ENCODE peak calls at places on chromosomes 6 and 20, in five cellular contexts. V is nephron progenitor cell, D is H9, M is MCF 10A, N is GDM1. B is an unnamed sample.

GRCh38 chr20:57525328-57526053 is 551 bp upstream of the CTCFL start:
- DNase-seq in N (no peak), D (no peak), V (no peak), M (no peak), B (no peak)

GRCh38 chr6:104728444-104728843 is 131.3 kb downstream of the HACE1 start:
- DNase-seq in M (no peak), V (no peak), D (no peak), N (no peak), B (no peak)

GRCh38 chr6:16909599-16910360 is 148.5 kb upstream of the ATXN1 start:
- DNase-seq in M (peak; percentile 16), V (no peak), N (no peak), D (no peak), B (peak; percentile 64)

GRCh38 chr20:1423625-1424106 is 30.8 kb upstream of the FKBP1A start:
- DNase-seq in V (peak; percentile 24), D (peak; percentile 94), M (peak; percentile 43), N (no peak), B (peak; percentile 36)

GRCh38 chr6:127547215-127547614 is 28.1 kb upstream of the MTCL3 start:
- DNase-seq in D (no peak), V (no peak), N (no peak), M (no peak), B (peak; percentile 20)

GRCh38 chr6:44234101-44235090 is 11.0 kb downstream of the SLC29A1 start:
- DNase-seq in N (no peak), D (peak; percentile 88), V (peak; percentile 63), M (peak; percentile 74), B (peak; percentile 84)

GRCh38 chr6:170067257-170067656 is 223.6 kb downstream of the DLL1 start:
- DNase-seq in D (no peak), N (no peak), V (no peak), M (no peak), B (no peak)

GRCh38 chr20:61263084-61263695 is 11.1 kb downstream of the CDH4 start:
- DNase-seq in M (peak; percentile 18), D (peak; percentile 60), V (peak; percentile 63), N (no peak), B (peak; percentile 60)

GRCh38 chr6:24721461-24722215 is 2.7 kb upstream of the C6orf62 start:
- DNase-seq in N (no peak), M (no peak), V (no peak), D (no peak), B (peak; percentile 80)

GRCh38 chr6:139271056-139271455 is 20.7 kb downstream of the TXLNB start:
- DNase-seq in D (no peak), M (no peak), N (no peak), V (no peak), B (no peak)

GRCh38 chr6:96836579-96837137 is 619 bp downstream of the GPR63 start:
- DNase-seq in M (no peak), D (no peak), V (no peak), N (no peak), B (no peak)

GRCh38 chr20:34980543-34981213 is 25.0 kb downstream of the MYH7B start:
- DNase-seq in M (no peak), N (no peak), D (peak; percentile 68), V (no peak), B (no peak)

GRCh38 chr6:168994966-168995365 is 258.7 kb downstream of the THBS2 start:
- DNase-seq in V (no peak), N (no peak), D (no peak), M (no peak), B (no peak)

GRCh38 chr6:168332020-168332419 is 12.4 kb upstream of the DACT2 start:
- DNase-seq in D (peak; percentile 76), M (peak; percentile 70), N (no peak), V (no peak), B (no peak)

GRCh38 chr6:147251072-147251471 is 46.9 kb downstream of the STXBP5 start:
- DNase-seq in V (no peak), M (no peak), D (no peak), N (no peak), B (no peak)

GRCh38 chr6:30942338-30943060 is 1.7 kb downstream of the MUCL3 start:
- DNase-seq in D (peak; percentile 95), M (peak; percentile 88), V (peak; percentile 91), N (no peak), B (peak; percentile 96)

GRCh38 chr6:166600932-166601331 is 14.5 kb upstream of the RAMACL start:
- DNase-seq in N (no peak), V (no peak), D (no peak), M (no peak), B (no peak)

GRCh38 chr20:37295001-37295400 is 5.5 kb downstream of the MANBAL start:
- DNase-seq in N (no peak), V (no peak), M (peak; percentile 98), D (no peak), B (peak; percentile 91)

GRCh38 chr6:57423468-57423867 is 106.0 kb downstream of the PRIM2 start:
- DNase-seq in V (no peak), M (no peak), N (no peak), D (peak; percentile 69), B (no peak)

GRCh38 chr6:18245642-18246041 is 18.7 kb downstream of the DEK start:
- DNase-seq in V (no peak), N (no peak), M (no peak), D (no peak), B (no peak)

GRCh38 chr20:43983359-43983758 is 68.7 kb downstream of the TOX2 start:
- DNase-seq in N (no peak), M (no peak), V (peak; percentile 16), D (peak; percentile 50), B (no peak)

GRCh38 chr6:167543602-167544506 is 219.0 kb downstream of the TTLL2 start:
- DNase-seq in V (no peak), D (no peak), M (no peak), N (no peak), B (no peak)

GRCh38 chr6:35052694-35053565 is 88.2 kb downstream of the TCP11 start:
- DNase-seq in M (no peak), N (no peak), V (no peak), D (no peak), B (peak; percentile 52)

GRCh38 chr6:118860880-118861279 is 33.1 kb upstream of the ASF1A start:
- DNase-seq in N (no peak), M (no peak), V (no peak), D (peak; percentile 41), B (no peak)

GRCh38 chr20:25000268-25000801 is 7.8 kb upstream of the APMAP start:
- DNase-seq in D (peak; percentile 8), V (no peak), N (no peak), M (peak; percentile 73), B (peak; percentile 91)

GRCh38 chr20:63543131-63543530 is 4.4 kb downstream of the SRMS start:
- DNase-seq in N (no peak), D (no peak), V (no peak), M (no peak), B (no peak)

GRCh38 chr6:9224539-9224938 is 789.2 kb upstream of the SLC35B3 start:
- DNase-seq in D (no peak), V (no peak), M (peak; percentile 24), N (no peak), B (no peak)

GRCh38 chr6:46269447-46270229 is 98.9 kb upstream of the ENPP5 start:
- DNase-seq in V (no peak), M (no peak), D (no peak), N (no peak), B (no peak)

GRCh38 chr20:10651227-10651990 is 22.4 kb downstream of the JAG1 start:
- DNase-seq in M (peak; percentile 48), D (no peak), N (peak; percentile 28), V (no peak), B (no peak)

GRCh38 chr6:152695317-152696043 is 2.2 kb upstream of the MYCT1 start:
- DNase-seq in V (no peak), D (no peak), N (no peak), M (no peak), B (no peak)

GRCh38 chr20:52601295-52601971 is 370.7 kb upstream of the TSHZ2 start:
- DNase-seq in M (no peak), D (no peak), V (no peak), N (no peak), B (peak; percentile 54)

GRCh38 chr6:164130151-164130550 is 715.6 kb downstream of the QKI start:
- DNase-seq in N (no peak), M (peak; percentile 11), D (no peak), V (no peak), B (no peak)

GRCh38 chr20:54680872-54681297 is 205.5 kb downstream of the DOK5 start:
- DNase-seq in V (peak; percentile 47), D (peak; percentile 37), M (peak; percentile 52), N (no peak), B (peak; percentile 48)

GRCh38 chr6:112384511-112384910 is 37.4 kb downstream of the RFPL4B start:
- DNase-seq in V (no peak), M (no peak), D (no peak), N (no peak), B (no peak)

GRCh38 chr20:20664795-20665194 is 47.6 kb downstream of the RALGAPA2 start:
- DNase-seq in M (peak; percentile 51), V (peak; percentile 5), N (peak; percentile 8), D (no peak), B (peak; percentile 11)

B was measured in AG20443.